ENCODE peak calls at places on chromosome 16, in six cellular contexts. One of them, this sample, is unnamed.

GRCh38 chr16:58882292-58882691 is 148.2 kb upstream of the GOT2 start:
- DNase-seq in suprapubic skin: no peak
- DNase-seq in activated gamma-delta T cell treated with Interleukin-2 at 50 U/mL for 16 hours: no peak
- DNase-seq in fibroblast of the aortic adventitia: no peak
- DNase-seq in AG04450: no peak
- DNase-seq in cardiac septum: no peak
- DNase-seq in this sample: no peak

GRCh38 chr16:4521971-4522623 is 16.5 kb downstream of the CDIP1 start:
- DNase-seq in suprapubic skin: no peak
- DNase-seq in activated gamma-delta T cell treated with Interleukin-2 at 50 U/mL for 16 hours: no peak
- DNase-seq in fibroblast of the aortic adventitia: no peak
- DNase-seq in AG04450: no peak
- DNase-seq in cardiac septum: no peak
- DNase-seq in this sample: peak

GRCh38 chr16:75420987-75421819 is 12.1 kb downstream of the CFDP1 start:
- DNase-seq in suprapubic skin: peak
- DNase-seq in activated gamma-delta T cell treated with Interleukin-2 at 50 U/mL for 16 hours: peak
- DNase-seq in fibroblast of the aortic adventitia: peak
- DNase-seq in AG04450: no peak
- DNase-seq in cardiac septum: peak
- DNase-seq in this sample: peak

GRCh38 chr16:86621966-86622365 is 43.6 kb downstream of the FOXL1 start:
- DNase-seq in suprapubic skin: no peak
- DNase-seq in activated gamma-delta T cell treated with Interleukin-2 at 50 U/mL for 16 hours: no peak
- DNase-seq in fibroblast of the aortic adventitia: no peak
- DNase-seq in AG04450: no peak
- DNase-seq in cardiac septum: no peak
- DNase-seq in this sample: no peak

GRCh38 chr16:21150375-21151001 is at the start of gene DNAH3:
- DNase-seq in suprapubic skin: no peak
- DNase-seq in activated gamma-delta T cell treated with Interleukin-2 at 50 U/mL for 16 hours: no peak
- DNase-seq in fibroblast of the aortic adventitia: no peak
- DNase-seq in AG04450: no peak
- DNase-seq in cardiac septum: no peak
- DNase-seq in this sample: no peak

GRCh38 chr16:70494777-70495176 is 28.6 kb downstream of the COG4 start:
- DNase-seq in suprapubic skin: no peak
- DNase-seq in activated gamma-delta T cell treated with Interleukin-2 at 50 U/mL for 16 hours: no peak
- DNase-seq in fibroblast of the aortic adventitia: no peak
- DNase-seq in AG04450: no peak
- DNase-seq in cardiac septum: no peak
- DNase-seq in this sample: no peak

GRCh38 chr16:21568502-21569189 is 30.7 kb upstream of the METTL9 start:
- DNase-seq in suprapubic skin: peak
- DNase-seq in activated gamma-delta T cell treated with Interleukin-2 at 50 U/mL for 16 hours: no peak
- DNase-seq in fibroblast of the aortic adventitia: no peak
- DNase-seq in AG04450: no peak
- DNase-seq in cardiac septum: no peak
- DNase-seq in this sample: no peak

GRCh38 chr16:57577691-57578224 is 35.3 kb downstream of the ADGRG5 start:
- DNase-seq in suprapubic skin: no peak
- DNase-seq in activated gamma-delta T cell treated with Interleukin-2 at 50 U/mL for 16 hours: peak
- DNase-seq in fibroblast of the aortic adventitia: no peak
- DNase-seq in AG04450: no peak
- DNase-seq in cardiac septum: no peak
- DNase-seq in this sample: no peak

GRCh38 chr16:49890876-49891275 is 35.0 kb upstream of the ZNF423 start:
- DNase-seq in suprapubic skin: no peak
- DNase-seq in activated gamma-delta T cell treated with Interleukin-2 at 50 U/mL for 16 hours: no peak
- DNase-seq in fibroblast of the aortic adventitia: no peak
- DNase-seq in AG04450: no peak
- DNase-seq in cardiac septum: no peak
- DNase-seq in this sample: no peak

GRCh38 chr16:1286492-1287094 is 22.8 kb upstream of the UBE2I start:
- DNase-seq in suprapubic skin: no peak
- DNase-seq in activated gamma-delta T cell treated with Interleukin-2 at 50 U/mL for 16 hours: no peak
- DNase-seq in fibroblast of the aortic adventitia: no peak
- DNase-seq in AG04450: no peak
- DNase-seq in cardiac septum: no peak
- DNase-seq in this sample: no peak

GRCh38 chr16:87057951-87058560 is 259.1 kb downstream of the C16orf95 start:
- DNase-seq in suprapubic skin: no peak
- DNase-seq in activated gamma-delta T cell treated with Interleukin-2 at 50 U/mL for 16 hours: no peak
- DNase-seq in fibroblast of the aortic adventitia: no peak
- DNase-seq in AG04450: no peak
- DNase-seq in cardiac septum: peak
- DNase-seq in this sample: no peak

GRCh38 chr16:77431131-77431670 is 3.6 kb downstream of the ADAMTS18 start:
- DNase-seq in suprapubic skin: no peak
- DNase-seq in activated gamma-delta T cell treated with Interleukin-2 at 50 U/mL for 16 hours: no peak
- DNase-seq in fibroblast of the aortic adventitia: peak
- DNase-seq in AG04450: no peak
- DNase-seq in cardiac septum: no peak
- DNase-seq in this sample: no peak

GRCh38 chr16:30018731-30019158 is 4.3 kb upstream of the C16orf92 start:
- DNase-seq in suprapubic skin: no peak
- DNase-seq in activated gamma-delta T cell treated with Interleukin-2 at 50 U/mL for 16 hours: no peak
- DNase-seq in fibroblast of the aortic adventitia: no peak
- DNase-seq in AG04450: no peak
- DNase-seq in cardiac septum: no peak
- DNase-seq in this sample: no peak

GRCh38 chr16:71807905-71808592 is 585 bp downstream of the AP1G1 start:
- DNase-seq in suprapubic skin: no peak
- DNase-seq in activated gamma-delta T cell treated with Interleukin-2 at 50 U/mL for 16 hours: no peak
- DNase-seq in fibroblast of the aortic adventitia: peak
- DNase-seq in AG04450: no peak
- DNase-seq in cardiac septum: peak
- DNase-seq in this sample: peak

GRCh38 chr16:88738167-88739084 is 32.1 kb downstream of the CTU2 start:
- DNase-seq in suprapubic skin: no peak
- DNase-seq in activated gamma-delta T cell treated with Interleukin-2 at 50 U/mL for 16 hours: no peak
- DNase-seq in fibroblast of the aortic adventitia: no peak
- DNase-seq in AG04450: no peak
- DNase-seq in cardiac septum: no peak
- DNase-seq in this sample: no peak

GRCh38 chr16:29775742-29776408 is 2.2 kb upstream of the ZG16 start:
- DNase-seq in suprapubic skin: no peak
- DNase-seq in activated gamma-delta T cell treated with Interleukin-2 at 50 U/mL for 16 hours: no peak
- DNase-seq in fibroblast of the aortic adventitia: peak
- DNase-seq in AG04450: no peak
- DNase-seq in cardiac septum: no peak
- DNase-seq in this sample: peak

GRCh38 chr16:19700319-19700781 is 17.7 kb downstream of the KNOP1 start:
- DNase-seq in suprapubic skin: no peak
- DNase-seq in activated gamma-delta T cell treated with Interleukin-2 at 50 U/mL for 16 hours: no peak
- DNase-seq in fibroblast of the aortic adventitia: peak
- DNase-seq in AG04450: no peak
- DNase-seq in cardiac septum: no peak
- DNase-seq in this sample: peak

GRCh38 chr16:30895592-30896202 is 717 bp upstream of the CTF1 start:
- DNase-seq in suprapubic skin: no peak
- DNase-seq in activated gamma-delta T cell treated with Interleukin-2 at 50 U/mL for 16 hours: no peak
- DNase-seq in fibroblast of the aortic adventitia: peak
- DNase-seq in AG04450: no peak
- DNase-seq in cardiac septum: no peak
- DNase-seq in this sample: no peak

GRCh38 chr16:59021751-59022150 is 287.6 kb upstream of the GOT2 start:
- DNase-seq in suprapubic skin: no peak
- DNase-seq in activated gamma-delta T cell treated with Interleukin-2 at 50 U/mL for 16 hours: no peak
- DNase-seq in fibroblast of the aortic adventitia: no peak
- DNase-seq in AG04450: no peak
- DNase-seq in cardiac septum: no peak
- DNase-seq in this sample: peak

GRCh38 chr16:5965321-5965720 is 867.7 kb upstream of the EEF2KMT start:
- DNase-seq in suprapubic skin: no peak
- DNase-seq in activated gamma-delta T cell treated with Interleukin-2 at 50 U/mL for 16 hours: no peak
- DNase-seq in fibroblast of the aortic adventitia: no peak
- DNase-seq in AG04450: no peak
- DNase-seq in cardiac septum: no peak
- DNase-seq in this sample: no peak

GRCh38 chr16:3459401-3460090 is 16.1 kb downstream of the NAA60 start:
- DNase-seq in suprapubic skin: no peak
- DNase-seq in activated gamma-delta T cell treated with Interleukin-2 at 50 U/mL for 16 hours: no peak
- DNase-seq in fibroblast of the aortic adventitia: peak
- DNase-seq in AG04450: no peak
- DNase-seq in cardiac septum: no peak
- DNase-seq in this sample: no peak

GRCh38 chr16:1152123-1152638 is 725 bp upstream of the CACNA1H start:
- DNase-seq in suprapubic skin: no peak
- DNase-seq in activated gamma-delta T cell treated with Interleukin-2 at 50 U/mL for 16 hours: peak
- DNase-seq in fibroblast of the aortic adventitia: no peak
- DNase-seq in AG04450: no peak
- DNase-seq in cardiac septum: no peak
- DNase-seq in this sample: no peak